ENCODE peak calls at places on chromosomes 5 and 9, in four cellular contexts. One of them, this sample, is unnamed.

GRCh38 chr9:93345630-93346239 is 105.8 kb upstream of the FAM120A start:
- DNase-seq in activated naive CD8-positive, alpha-beta T cell treated with anti-CD3 and anti-CD28 coated beads, Interleukin-2, amount 50 U/mL, for 24 hours: no peak
- DNase-seq in colonic mucosa: no peak
- DNase-seq in left colon: no peak
- DNase-seq in this sample: no peak

GRCh38 chr9:116288658-116289057 is 135.1 kb downstream of the PAPPA start:
- DNase-seq in left colon: no peak
- DNase-seq in activated naive CD8-positive, alpha-beta T cell treated with anti-CD3 and anti-CD28 coated beads, Interleukin-2, amount 50 U/mL, for 24 hours: no peak
- DNase-seq in colonic mucosa: no peak
- DNase-seq in this sample: no peak

GRCh38 chr5:8829322-8830029 is 716.4 kb downstream of the SEMA5A start:
- DNase-seq in colonic mucosa: no peak
- DNase-seq in activated naive CD8-positive, alpha-beta T cell treated with anti-CD3 and anti-CD28 coated beads, Interleukin-2, amount 50 U/mL, for 24 hours: no peak
- DNase-seq in left colon: no peak
- DNase-seq in this sample: no peak

GRCh38 chr9:82490019-82490499 is 501.5 kb downstream of the SPATA31D1 start:
- DNase-seq in activated naive CD8-positive, alpha-beta T cell treated with anti-CD3 and anti-CD28 coated beads, Interleukin-2, amount 50 U/mL, for 24 hours: no peak
- DNase-seq in left colon: no peak
- DNase-seq in colonic mucosa: no peak
- DNase-seq in this sample: no peak

GRCh38 chr5:123545506-123545905 is 33.5 kb downstream of the CSNK1G3 start:
- DNase-seq in left colon: no peak
- DNase-seq in activated naive CD8-positive, alpha-beta T cell treated with anti-CD3 and anti-CD28 coated beads, Interleukin-2, amount 50 U/mL, for 24 hours: peak
- DNase-seq in colonic mucosa: peak
- DNase-seq in this sample: no peak

GRCh38 chr9:95023217-95024003 is 294.1 kb downstream of the FANCC start:
- DNase-seq in activated naive CD8-positive, alpha-beta T cell treated with anti-CD3 and anti-CD28 coated beads, Interleukin-2, amount 50 U/mL, for 24 hours: no peak
- DNase-seq in left colon: no peak
- DNase-seq in colonic mucosa: no peak
- DNase-seq in this sample: no peak

GRCh38 chr5:64690417-64691151 is at the start of gene SHISAL2B:
- DNase-seq in activated naive CD8-positive, alpha-beta T cell treated with anti-CD3 and anti-CD28 coated beads, Interleukin-2, amount 50 U/mL, for 24 hours: peak
- DNase-seq in colonic mucosa: no peak
- DNase-seq in left colon: no peak
- DNase-seq in this sample: no peak

GRCh38 chr5:150616024-150616470 is 24.4 kb upstream of the SYNPO start:
- DNase-seq in left colon: peak
- DNase-seq in activated naive CD8-positive, alpha-beta T cell treated with anti-CD3 and anti-CD28 coated beads, Interleukin-2, amount 50 U/mL, for 24 hours: no peak
- DNase-seq in colonic mucosa: peak
- DNase-seq in this sample: peak

GRCh38 chr9:137272241-137273094 is 5.1 kb upstream of the TOR4A start:
- DNase-seq in left colon: no peak
- DNase-seq in activated naive CD8-positive, alpha-beta T cell treated with anti-CD3 and anti-CD28 coated beads, Interleukin-2, amount 50 U/mL, for 24 hours: no peak
- DNase-seq in colonic mucosa: no peak
- DNase-seq in this sample: no peak

GRCh38 chr5:170348069-170348702 is 41.0 kb downstream of the KCNMB1 start:
- DNase-seq in activated naive CD8-positive, alpha-beta T cell treated with anti-CD3 and anti-CD28 coated beads, Interleukin-2, amount 50 U/mL, for 24 hours: no peak
- DNase-seq in left colon: no peak
- DNase-seq in colonic mucosa: no peak
- DNase-seq in this sample: no peak

GRCh38 chr5:96562614-96563013 is 99.6 kb upstream of the CAST start:
- DNase-seq in colonic mucosa: no peak
- DNase-seq in activated naive CD8-positive, alpha-beta T cell treated with anti-CD3 and anti-CD28 coated beads, Interleukin-2, amount 50 U/mL, for 24 hours: no peak
- DNase-seq in left colon: no peak
- DNase-seq in this sample: no peak

GRCh38 chr5:59496524-59497134 is 396.9 kb downstream of the PDE4D start:
- DNase-seq in colonic mucosa: no peak
- DNase-seq in left colon: no peak
- DNase-seq in activated naive CD8-positive, alpha-beta T cell treated with anti-CD3 and anti-CD28 coated beads, Interleukin-2, amount 50 U/mL, for 24 hours: no peak
- DNase-seq in this sample: no peak

GRCh38 chr9:1057910-1058309 is 7.8 kb downstream of the DMRT2 start:
- DNase-seq in activated naive CD8-positive, alpha-beta T cell treated with anti-CD3 and anti-CD28 coated beads, Interleukin-2, amount 50 U/mL, for 24 hours: no peak
- DNase-seq in colonic mucosa: no peak
- DNase-seq in left colon: no peak
- DNase-seq in this sample: no peak

GRCh38 chr9:115200711-115201505 is 83.0 kb upstream of the TNC start:
- DNase-seq in left colon: no peak
- DNase-seq in colonic mucosa: no peak
- DNase-seq in activated naive CD8-positive, alpha-beta T cell treated with anti-CD3 and anti-CD28 coated beads, Interleukin-2, amount 50 U/mL, for 24 hours: no peak
- DNase-seq in this sample: no peak

GRCh38 chr9:136014147-136014927 is 53.2 kb upstream of the UBAC1 start:
- DNase-seq in colonic mucosa: no peak
- DNase-seq in left colon: no peak
- DNase-seq in activated naive CD8-positive, alpha-beta T cell treated with anti-CD3 and anti-CD28 coated beads, Interleukin-2, amount 50 U/mL, for 24 hours: no peak
- DNase-seq in this sample: no peak

GRCh38 chr9:17219261-17219660 is 84.4 kb downstream of the CNTLN start:
- DNase-seq in activated naive CD8-positive, alpha-beta T cell treated with anti-CD3 and anti-CD28 coated beads, Interleukin-2, amount 50 U/mL, for 24 hours: no peak
- DNase-seq in left colon: no peak
- DNase-seq in colonic mucosa: no peak
- DNase-seq in this sample: no peak

GRCh38 chr5:149706158-149706557 is 24.0 kb upstream of the PPARGC1B start:
- DNase-seq in left colon: no peak
- DNase-seq in activated naive CD8-positive, alpha-beta T cell treated with anti-CD3 and anti-CD28 coated beads, Interleukin-2, amount 50 U/mL, for 24 hours: no peak
- DNase-seq in colonic mucosa: no peak
- DNase-seq in this sample: no peak

GRCh38 chr9:1222511-1222910 is 172.4 kb downstream of the DMRT2 start:
- DNase-seq in colonic mucosa: no peak
- DNase-seq in left colon: no peak
- DNase-seq in activated naive CD8-positive, alpha-beta T cell treated with anti-CD3 and anti-CD28 coated beads, Interleukin-2, amount 50 U/mL, for 24 hours: no peak
- DNase-seq in this sample: no peak

GRCh38 chr9:110334183-110334582 is 3.5 kb downstream of the TXNDC8 start:
- DNase-seq in colonic mucosa: no peak
- DNase-seq in activated naive CD8-positive, alpha-beta T cell treated with anti-CD3 and anti-CD28 coated beads, Interleukin-2, amount 50 U/mL, for 24 hours: no peak
- DNase-seq in left colon: no peak
- DNase-seq in this sample: no peak

GRCh38 chr9:87725900-87726709 is at the start of gene CTSL:
- DNase-seq in activated naive CD8-positive, alpha-beta T cell treated with anti-CD3 and anti-CD28 coated beads, Interleukin-2, amount 50 U/mL, for 24 hours: peak
- DNase-seq in colonic mucosa: peak
- DNase-seq in left colon: peak
- DNase-seq in this sample: peak

GRCh38 chr5:54049144-54049543 is 261.2 kb downstream of the ARL15 start:
- DNase-seq in left colon: no peak
- DNase-seq in activated naive CD8-positive, alpha-beta T cell treated with anti-CD3 and anti-CD28 coated beads, Interleukin-2, amount 50 U/mL, for 24 hours: no peak
- DNase-seq in colonic mucosa: no peak
- DNase-seq in this sample: no peak

GRCh38 chr5:95884511-95884910 is 62.0 kb upstream of the GLRX start:
- DNase-seq in activated naive CD8-positive, alpha-beta T cell treated with anti-CD3 and anti-CD28 coated beads, Interleukin-2, amount 50 U/mL, for 24 hours: no peak
- DNase-seq in left colon: no peak
- DNase-seq in colonic mucosa: no peak
- DNase-seq in this sample: no peak

GRCh38 chr5:142841511-142842255 is 71.5 kb downstream of the ARHGAP26 start:
- DNase-seq in colonic mucosa: no peak
- DNase-seq in left colon: no peak
- DNase-seq in activated naive CD8-positive, alpha-beta T cell treated with anti-CD3 and anti-CD28 coated beads, Interleukin-2, amount 50 U/mL, for 24 hours: no peak
- DNase-seq in this sample: no peak

GRCh38 chr5:83925321-83925877 is 204.7 kb upstream of the HAPLN1 start:
- DNase-seq in activated naive CD8-positive, alpha-beta T cell treated with anti-CD3 and anti-CD28 coated beads, Interleukin-2, amount 50 U/mL, for 24 hours: no peak
- DNase-seq in colonic mucosa: no peak
- DNase-seq in left colon: no peak
- DNase-seq in this sample: no peak

GRCh38 chr9:112162644-112163413 is 12.3 kb downstream of the SUSD1 start:
- DNase-seq in activated naive CD8-positive, alpha-beta T cell treated with anti-CD3 and anti-CD28 coated beads, Interleukin-2, amount 50 U/mL, for 24 hours: no peak
- DNase-seq in left colon: no peak
- DNase-seq in colonic mucosa: no peak
- DNase-seq in this sample: no peak

GRCh38 chr9:82231411-82231810 is 242.8 kb downstream of the SPATA31D1 start:
- DNase-seq in colonic mucosa: no peak
- DNase-seq in activated naive CD8-positive, alpha-beta T cell treated with anti-CD3 and anti-CD28 coated beads, Interleukin-2, amount 50 U/mL, for 24 hours: no peak
- DNase-seq in left colon: no peak
- DNase-seq in this sample: no peak

GRCh38 chr9:113233146-113233545 is 11.8 kb downstream of the SLC31A1 start:
- DNase-seq in colonic mucosa: no peak
- DNase-seq in activated naive CD8-positive, alpha-beta T cell treated with anti-CD3 and anti-CD28 coated beads, Interleukin-2, amount 50 U/mL, for 24 hours: no peak
- DNase-seq in left colon: no peak
- DNase-seq in this sample: no peak

GRCh38 chr5:11853140-11853539 is 51.1 kb downstream of the CTNND2 start:
- DNase-seq in left colon: no peak
- DNase-seq in colonic mucosa: no peak
- DNase-seq in activated naive CD8-positive, alpha-beta T cell treated with anti-CD3 and anti-CD28 coated beads, Interleukin-2, amount 50 U/mL, for 24 hours: no peak
- DNase-seq in this sample: no peak

GRCh38 chr5:8905021-8905420 is 640.9 kb downstream of the SEMA5A start:
- DNase-seq in left colon: no peak
- DNase-seq in activated naive CD8-positive, alpha-beta T cell treated with anti-CD3 and anti-CD28 coated beads, Interleukin-2, amount 50 U/mL, for 24 hours: no peak
- DNase-seq in colonic mucosa: peak
- DNase-seq in this sample: no peak

GRCh38 chr5:173498286-173498685 is 118.2 kb downstream of the BOD1 start:
- DNase-seq in colonic mucosa: no peak
- DNase-seq in activated naive CD8-positive, alpha-beta T cell treated with anti-CD3 and anti-CD28 coated beads, Interleukin-2, amount 50 U/mL, for 24 hours: no peak
- DNase-seq in left colon: no peak
- DNase-seq in this sample: no peak

GRCh38 chr9:114487607-114488300 is 17.5 kb downstream of the WHRN start:
- DNase-seq in activated naive CD8-positive, alpha-beta T cell treated with anti-CD3 and anti-CD28 coated beads, Interleukin-2, amount 50 U/mL, for 24 hours: peak
- DNase-seq in colonic mucosa: peak
- DNase-seq in left colon: peak
- DNase-seq in this sample: peak

GRCh38 chr5:125012727-125013451 is 266.4 kb upstream of the ZNF608 start:
- DNase-seq in colonic mucosa: no peak
- DNase-seq in left colon: no peak
- DNase-seq in activated naive CD8-positive, alpha-beta T cell treated with anti-CD3 and anti-CD28 coated beads, Interleukin-2, amount 50 U/mL, for 24 hours: no peak
- DNase-seq in this sample: no peak

This sample was measured in Peyer's patch.